ENCODE peak calls at places on chromosomes 12 and 14, in seven cellular contexts. One of them, this sample, is unnamed.

GRCh38 chr12:57093412-57094193 is 4.7 kb downstream of the NAB2 start:
- DNase-seq in stimulated activated CD4-positive, alpha-beta T cell treated with anti-CD3 and anti-CD28 coated beads, Interleukin-4, amount 100 ng/mL, for 48 hours: peak; percentile 64
- DNase-seq in GM19239: no peak
- DNase-seq in NCI-H510A treated with DMSO at 0.1 percent for 48 hours: no peak
- DNase-seq in NCI-H1092: no peak
- DNase-seq in aorta: peak; percentile 95
- DNase-seq in tibial nerve: peak; percentile 72
- DNase-seq in this sample: peak; percentile 41

GRCh38 chr14:39366460-39367386 is 65.5 kb downstream of the FBXO33 start:
- DNase-seq in stimulated activated CD4-positive, alpha-beta T cell treated with anti-CD3 and anti-CD28 coated beads, Interleukin-4, amount 100 ng/mL, for 48 hours: no peak
- DNase-seq in GM19239: no peak
- DNase-seq in NCI-H510A treated with DMSO at 0.1 percent for 48 hours: no peak
- DNase-seq in NCI-H1092: no peak
- DNase-seq in aorta: no peak
- DNase-seq in tibial nerve: no peak
- DNase-seq in this sample: no peak

GRCh38 chr14:37826869-37827268 is 231.4 kb downstream of the TTC6 start:
- DNase-seq in stimulated activated CD4-positive, alpha-beta T cell treated with anti-CD3 and anti-CD28 coated beads, Interleukin-4, amount 100 ng/mL, for 48 hours: no peak
- DNase-seq in GM19239: no peak
- DNase-seq in NCI-H510A treated with DMSO at 0.1 percent for 48 hours: no peak
- DNase-seq in NCI-H1092: no peak
- DNase-seq in aorta: no peak
- DNase-seq in tibial nerve: no peak
- DNase-seq in this sample: no peak

GRCh38 chr14:28901631-28902030 is 135.0 kb downstream of the FOXG1 start:
- DNase-seq in stimulated activated CD4-positive, alpha-beta T cell treated with anti-CD3 and anti-CD28 coated beads, Interleukin-4, amount 100 ng/mL, for 48 hours: no peak
- DNase-seq in GM19239: no peak
- DNase-seq in NCI-H510A treated with DMSO at 0.1 percent for 48 hours: no peak
- DNase-seq in NCI-H1092: no peak
- DNase-seq in aorta: no peak
- DNase-seq in tibial nerve: no peak
- DNase-seq in this sample: no peak

GRCh38 chr14:105858676-105859025 is 332.3 kb downstream of the TMEM121 start:
- DNase-seq in stimulated activated CD4-positive, alpha-beta T cell treated with anti-CD3 and anti-CD28 coated beads, Interleukin-4, amount 100 ng/mL, for 48 hours: no peak
- DNase-seq in GM19239: no peak
- DNase-seq in NCI-H510A treated with DMSO at 0.1 percent for 48 hours: no peak
- DNase-seq in NCI-H1092: no peak
- DNase-seq in aorta: peak; percentile 45
- DNase-seq in tibial nerve: no peak
- DNase-seq in this sample: no peak

GRCh38 chr12:19572920-19573558 is 133.7 kb downstream of the AEBP2 start:
- DNase-seq in stimulated activated CD4-positive, alpha-beta T cell treated with anti-CD3 and anti-CD28 coated beads, Interleukin-4, amount 100 ng/mL, for 48 hours: peak; percentile 10
- DNase-seq in GM19239: no peak
- DNase-seq in NCI-H510A treated with DMSO at 0.1 percent for 48 hours: peak; percentile 7
- DNase-seq in NCI-H1092: peak; percentile 62
- DNase-seq in aorta: no peak
- DNase-seq in tibial nerve: no peak
- DNase-seq in this sample: no peak

GRCh38 chr14:33362934-33363333 is 424.3 kb downstream of the NPAS3 start:
- DNase-seq in stimulated activated CD4-positive, alpha-beta T cell treated with anti-CD3 and anti-CD28 coated beads, Interleukin-4, amount 100 ng/mL, for 48 hours: no peak
- DNase-seq in GM19239: no peak
- DNase-seq in NCI-H510A treated with DMSO at 0.1 percent for 48 hours: no peak
- DNase-seq in NCI-H1092: no peak
- DNase-seq in aorta: no peak
- DNase-seq in tibial nerve: no peak
- DNase-seq in this sample: no peak

GRCh38 chr14:58808828-58809227 is 171.1 kb downstream of the DACT1 start:
- DNase-seq in stimulated activated CD4-positive, alpha-beta T cell treated with anti-CD3 and anti-CD28 coated beads, Interleukin-4, amount 100 ng/mL, for 48 hours: no peak
- DNase-seq in GM19239: no peak
- DNase-seq in NCI-H510A treated with DMSO at 0.1 percent for 48 hours: peak; percentile 66
- DNase-seq in NCI-H1092: peak; percentile 20
- DNase-seq in aorta: no peak
- DNase-seq in tibial nerve: peak; percentile 44
- DNase-seq in this sample: peak; percentile 61

GRCh38 chr14:31510222-31510621 is 22.4 kb upstream of the GPR33 start:
- DNase-seq in stimulated activated CD4-positive, alpha-beta T cell treated with anti-CD3 and anti-CD28 coated beads, Interleukin-4, amount 100 ng/mL, for 48 hours: no peak
- DNase-seq in GM19239: no peak
- DNase-seq in NCI-H510A treated with DMSO at 0.1 percent for 48 hours: peak; percentile 49
- DNase-seq in NCI-H1092: no peak
- DNase-seq in aorta: no peak
- DNase-seq in tibial nerve: no peak
- DNase-seq in this sample: peak; percentile 3

GRCh38 chr12:52247622-52248540 is 14.8 kb downstream of the KRT7 start:
- DNase-seq in stimulated activated CD4-positive, alpha-beta T cell treated with anti-CD3 and anti-CD28 coated beads, Interleukin-4, amount 100 ng/mL, for 48 hours: no peak
- DNase-seq in GM19239: no peak
- DNase-seq in NCI-H510A treated with DMSO at 0.1 percent for 48 hours: no peak
- DNase-seq in NCI-H1092: no peak
- DNase-seq in aorta: no peak
- DNase-seq in tibial nerve: no peak
- DNase-seq in this sample: no peak

GRCh38 chr12:112349440-112349839 is 32.8 kb downstream of the HECTD4 start:
- DNase-seq in stimulated activated CD4-positive, alpha-beta T cell treated with anti-CD3 and anti-CD28 coated beads, Interleukin-4, amount 100 ng/mL, for 48 hours: no peak
- DNase-seq in GM19239: no peak
- DNase-seq in NCI-H510A treated with DMSO at 0.1 percent for 48 hours: no peak
- DNase-seq in NCI-H1092: peak; percentile 43
- DNase-seq in aorta: no peak
- DNase-seq in tibial nerve: no peak
- DNase-seq in this sample: no peak

GRCh38 chr12:112183591-112184021 is 58.2 kb downstream of the TRAFD1 start:
- DNase-seq in stimulated activated CD4-positive, alpha-beta T cell treated with anti-CD3 and anti-CD28 coated beads, Interleukin-4, amount 100 ng/mL, for 48 hours: no peak
- DNase-seq in GM19239: no peak
- DNase-seq in NCI-H510A treated with DMSO at 0.1 percent for 48 hours: no peak
- DNase-seq in NCI-H1092: no peak
- DNase-seq in aorta: peak; percentile 48
- DNase-seq in tibial nerve: no peak
- DNase-seq in this sample: no peak

GRCh38 chr12:51917041-51917590 is 9.8 kb downstream of the ACVRL1 start:
- DNase-seq in stimulated activated CD4-positive, alpha-beta T cell treated with anti-CD3 and anti-CD28 coated beads, Interleukin-4, amount 100 ng/mL, for 48 hours: no peak
- DNase-seq in GM19239: no peak
- DNase-seq in NCI-H510A treated with DMSO at 0.1 percent for 48 hours: no peak
- DNase-seq in NCI-H1092: no peak
- DNase-seq in aorta: peak; percentile 66
- DNase-seq in tibial nerve: no peak
- DNase-seq in this sample: no peak

GRCh38 chr12:60255044-60255443 is 659.2 kb downstream of the SLC16A7 start:
- DNase-seq in stimulated activated CD4-positive, alpha-beta T cell treated with anti-CD3 and anti-CD28 coated beads, Interleukin-4, amount 100 ng/mL, for 48 hours: no peak
- DNase-seq in GM19239: no peak
- DNase-seq in NCI-H510A treated with DMSO at 0.1 percent for 48 hours: no peak
- DNase-seq in NCI-H1092: no peak
- DNase-seq in aorta: no peak
- DNase-seq in tibial nerve: no peak
- DNase-seq in this sample: no peak

GRCh38 chr12:119802472-119802871 is 74.6 kb downstream of the CIT start:
- DNase-seq in stimulated activated CD4-positive, alpha-beta T cell treated with anti-CD3 and anti-CD28 coated beads, Interleukin-4, amount 100 ng/mL, for 48 hours: no peak
- DNase-seq in GM19239: no peak
- DNase-seq in NCI-H510A treated with DMSO at 0.1 percent for 48 hours: no peak
- DNase-seq in NCI-H1092: no peak
- DNase-seq in aorta: peak; percentile 81
- DNase-seq in tibial nerve: peak; percentile 41
- DNase-seq in this sample: no peak

GRCh38 chr12:13258212-13258611 is 61.7 kb downstream of the EMP1 start:
- DNase-seq in stimulated activated CD4-positive, alpha-beta T cell treated with anti-CD3 and anti-CD28 coated beads, Interleukin-4, amount 100 ng/mL, for 48 hours: no peak
- DNase-seq in GM19239: no peak
- DNase-seq in NCI-H510A treated with DMSO at 0.1 percent for 48 hours: no peak
- DNase-seq in NCI-H1092: no peak
- DNase-seq in aorta: no peak
- DNase-seq in tibial nerve: no peak
- DNase-seq in this sample: no peak

GRCh38 chr12:28622416-28622815 is 432.2 kb downstream of the CCDC91 start:
- DNase-seq in stimulated activated CD4-positive, alpha-beta T cell treated with anti-CD3 and anti-CD28 coated beads, Interleukin-4, amount 100 ng/mL, for 48 hours: no peak
- DNase-seq in GM19239: no peak
- DNase-seq in NCI-H510A treated with DMSO at 0.1 percent for 48 hours: no peak
- DNase-seq in NCI-H1092: no peak
- DNase-seq in aorta: no peak
- DNase-seq in tibial nerve: no peak
- DNase-seq in this sample: no peak

GRCh38 chr14:61661471-61661988 is 33.8 kb upstream of the HIF1A start:
- DNase-seq in stimulated activated CD4-positive, alpha-beta T cell treated with anti-CD3 and anti-CD28 coated beads, Interleukin-4, amount 100 ng/mL, for 48 hours: no peak
- DNase-seq in GM19239: no peak
- DNase-seq in NCI-H510A treated with DMSO at 0.1 percent for 48 hours: no peak
- DNase-seq in NCI-H1092: no peak
- DNase-seq in aorta: no peak
- DNase-seq in tibial nerve: no peak
- DNase-seq in this sample: no peak

GRCh38 chr12:87385322-87385721 is 643.9 kb downstream of the C12orf50 start:
- DNase-seq in stimulated activated CD4-positive, alpha-beta T cell treated with anti-CD3 and anti-CD28 coated beads, Interleukin-4, amount 100 ng/mL, for 48 hours: no peak
- DNase-seq in GM19239: no peak
- DNase-seq in NCI-H510A treated with DMSO at 0.1 percent for 48 hours: no peak
- DNase-seq in NCI-H1092: no peak
- DNase-seq in aorta: no peak
- DNase-seq in tibial nerve: no peak
- DNase-seq in this sample: no peak

GRCh38 chr14:103696466-103697071 is 18.7 kb downstream of the XRCC3 start:
- DNase-seq in stimulated activated CD4-positive, alpha-beta T cell treated with anti-CD3 and anti-CD28 coated beads, Interleukin-4, amount 100 ng/mL, for 48 hours: no peak
- DNase-seq in GM19239: no peak
- DNase-seq in NCI-H510A treated with DMSO at 0.1 percent for 48 hours: peak; percentile 70
- DNase-seq in NCI-H1092: peak; percentile 15
- DNase-seq in aorta: peak; percentile 80
- DNase-seq in tibial nerve: no peak
- DNase-seq in this sample: no peak

GRCh38 chr12:62816624-62817023 is 118.3 kb downstream of the PPM1H start:
- DNase-seq in stimulated activated CD4-positive, alpha-beta T cell treated with anti-CD3 and anti-CD28 coated beads, Interleukin-4, amount 100 ng/mL, for 48 hours: no peak
- DNase-seq in GM19239: no peak
- DNase-seq in NCI-H510A treated with DMSO at 0.1 percent for 48 hours: no peak
- DNase-seq in NCI-H1092: no peak
- DNase-seq in aorta: no peak
- DNase-seq in tibial nerve: no peak
- DNase-seq in this sample: no peak

GRCh38 chr12:66055837-66056319 is 74.7 kb downstream of the LLPH start:
- DNase-seq in stimulated activated CD4-positive, alpha-beta T cell treated with anti-CD3 and anti-CD28 coated beads, Interleukin-4, amount 100 ng/mL, for 48 hours: no peak
- DNase-seq in GM19239: no peak
- DNase-seq in NCI-H510A treated with DMSO at 0.1 percent for 48 hours: no peak
- DNase-seq in NCI-H1092: no peak
- DNase-seq in aorta: no peak
- DNase-seq in tibial nerve: no peak
- DNase-seq in this sample: no peak

GRCh38 chr12:58452546-58452945 is 467.8 kb downstream of the LRIG3 start:
- DNase-seq in stimulated activated CD4-positive, alpha-beta T cell treated with anti-CD3 and anti-CD28 coated beads, Interleukin-4, amount 100 ng/mL, for 48 hours: no peak
- DNase-seq in GM19239: no peak
- DNase-seq in NCI-H510A treated with DMSO at 0.1 percent for 48 hours: no peak
- DNase-seq in NCI-H1092: no peak
- DNase-seq in aorta: no peak
- DNase-seq in tibial nerve: no peak
- DNase-seq in this sample: no peak

GRCh38 chr14:89040080-89040437 is 215.6 kb downstream of the TTC8 start:
- DNase-seq in stimulated activated CD4-positive, alpha-beta T cell treated with anti-CD3 and anti-CD28 coated beads, Interleukin-4, amount 100 ng/mL, for 48 hours: no peak
- DNase-seq in GM19239: no peak
- DNase-seq in NCI-H510A treated with DMSO at 0.1 percent for 48 hours: no peak
- DNase-seq in NCI-H1092: no peak
- DNase-seq in aorta: no peak
- DNase-seq in tibial nerve: no peak
- DNase-seq in this sample: no peak

GRCh38 chr14:97177016-97177415 is 379.8 kb downstream of the VRK1 start:
- DNase-seq in stimulated activated CD4-positive, alpha-beta T cell treated with anti-CD3 and anti-CD28 coated beads, Interleukin-4, amount 100 ng/mL, for 48 hours: no peak
- DNase-seq in GM19239: no peak
- DNase-seq in NCI-H510A treated with DMSO at 0.1 percent for 48 hours: peak; percentile 32
- DNase-seq in NCI-H1092: peak; percentile 18
- DNase-seq in aorta: no peak
- DNase-seq in tibial nerve: no peak
- DNase-seq in this sample: peak; percentile 5

GRCh38 chr12:114638790-114639435 is 45.1 kb downstream of the TBX3 start:
- DNase-seq in stimulated activated CD4-positive, alpha-beta T cell treated with anti-CD3 and anti-CD28 coated beads, Interleukin-4, amount 100 ng/mL, for 48 hours: no peak
- DNase-seq in GM19239: no peak
- DNase-seq in NCI-H510A treated with DMSO at 0.1 percent for 48 hours: no peak
- DNase-seq in NCI-H1092: no peak
- DNase-seq in aorta: no peak
- DNase-seq in tibial nerve: no peak
- DNase-seq in this sample: no peak

GRCh38 chr12:5784626-5785130 is 160.4 kb downstream of the ANO2 start:
- DNase-seq in stimulated activated CD4-positive, alpha-beta T cell treated with anti-CD3 and anti-CD28 coated beads, Interleukin-4, amount 100 ng/mL, for 48 hours: no peak
- DNase-seq in GM19239: no peak
- DNase-seq in NCI-H510A treated with DMSO at 0.1 percent for 48 hours: no peak
- DNase-seq in NCI-H1092: no peak
- DNase-seq in aorta: no peak
- DNase-seq in tibial nerve: no peak
- DNase-seq in this sample: no peak

GRCh38 chr14:34693228-34693939 is 21.0 kb downstream of the CFL2 start:
- DNase-seq in stimulated activated CD4-positive, alpha-beta T cell treated with anti-CD3 and anti-CD28 coated beads, Interleukin-4, amount 100 ng/mL, for 48 hours: no peak
- DNase-seq in GM19239: no peak
- DNase-seq in NCI-H510A treated with DMSO at 0.1 percent for 48 hours: no peak
- DNase-seq in NCI-H1092: no peak
- DNase-seq in aorta: peak; percentile 77
- DNase-seq in tibial nerve: no peak
- DNase-seq in this sample: no peak

GRCh38 chr14:94646066-94646465 is 33.9 kb downstream of the SERPINA3 start:
- DNase-seq in stimulated activated CD4-positive, alpha-beta T cell treated with anti-CD3 and anti-CD28 coated beads, Interleukin-4, amount 100 ng/mL, for 48 hours: no peak
- DNase-seq in GM19239: no peak
- DNase-seq in NCI-H510A treated with DMSO at 0.1 percent for 48 hours: no peak
- DNase-seq in NCI-H1092: no peak
- DNase-seq in aorta: no peak
- DNase-seq in tibial nerve: no peak
- DNase-seq in this sample: no peak

GRCh38 chr14:77989441-77989891 is 180.7 kb upstream of the NRXN3 start:
- DNase-seq in stimulated activated CD4-positive, alpha-beta T cell treated with anti-CD3 and anti-CD28 coated beads, Interleukin-4, amount 100 ng/mL, for 48 hours: no peak
- DNase-seq in GM19239: no peak
- DNase-seq in NCI-H510A treated with DMSO at 0.1 percent for 48 hours: no peak
- DNase-seq in NCI-H1092: no peak
- DNase-seq in aorta: no peak
- DNase-seq in tibial nerve: no peak
- DNase-seq in this sample: no peak

GRCh38 chr12:47905313-47905730 is 528 bp upstream of the VDR start:
- DNase-seq in stimulated activated CD4-positive, alpha-beta T cell treated with anti-CD3 and anti-CD28 coated beads, Interleukin-4, amount 100 ng/mL, for 48 hours: no peak
- DNase-seq in GM19239: no peak
- DNase-seq in NCI-H510A treated with DMSO at 0.1 percent for 48 hours: peak; percentile 61
- DNase-seq in NCI-H1092: peak; percentile 57
- DNase-seq in aorta: peak; percentile 83
- DNase-seq in tibial nerve: no peak
- DNase-seq in this sample: no peak

GRCh38 chr12:88650715-88651114 is 70.4 kb upstream of the KITLG start:
- DNase-seq in stimulated activated CD4-positive, alpha-beta T cell treated with anti-CD3 and anti-CD28 coated beads, Interleukin-4, amount 100 ng/mL, for 48 hours: no peak
- DNase-seq in GM19239: no peak
- DNase-seq in NCI-H510A treated with DMSO at 0.1 percent for 48 hours: no peak
- DNase-seq in NCI-H1092: no peak
- DNase-seq in aorta: no peak
- DNase-seq in tibial nerve: no peak
- DNase-seq in this sample: no peak

GRCh38 chr12:82874935-82875334 is 188.2 kb downstream of the TMTC2 start:
- DNase-seq in stimulated activated CD4-positive, alpha-beta T cell treated with anti-CD3 and anti-CD28 coated beads, Interleukin-4, amount 100 ng/mL, for 48 hours: no peak
- DNase-seq in GM19239: no peak
- DNase-seq in NCI-H510A treated with DMSO at 0.1 percent for 48 hours: no peak
- DNase-seq in NCI-H1092: no peak
- DNase-seq in aorta: no peak
- DNase-seq in tibial nerve: no peak
- DNase-seq in this sample: no peak

GRCh38 chr12:103680591-103681065 is 93.6 kb downstream of the STAB2 start:
- DNase-seq in stimulated activated CD4-positive, alpha-beta T cell treated with anti-CD3 and anti-CD28 coated beads, Interleukin-4, amount 100 ng/mL, for 48 hours: no peak
- DNase-seq in GM19239: no peak
- DNase-seq in NCI-H510A treated with DMSO at 0.1 percent for 48 hours: peak; percentile 72
- DNase-seq in NCI-H1092: peak; percentile 40
- DNase-seq in aorta: no peak
- DNase-seq in tibial nerve: no peak
- DNase-seq in this sample: no peak

GRCh38 chr14:103348154-103348553 is 14.1 kb downstream of the EIF5 start:
- DNase-seq in stimulated activated CD4-positive, alpha-beta T cell treated with anti-CD3 and anti-CD28 coated beads, Interleukin-4, amount 100 ng/mL, for 48 hours: no peak
- DNase-seq in GM19239: no peak
- DNase-seq in NCI-H510A treated with DMSO at 0.1 percent for 48 hours: no peak
- DNase-seq in NCI-H1092: no peak
- DNase-seq in aorta: no peak
- DNase-seq in tibial nerve: no peak
- DNase-seq in this sample: no peak

GRCh38 chr12:109377139-109377685 is 29.5 kb downstream of the MYO1H start:
- DNase-seq in stimulated activated CD4-positive, alpha-beta T cell treated with anti-CD3 and anti-CD28 coated beads, Interleukin-4, amount 100 ng/mL, for 48 hours: no peak
- DNase-seq in GM19239: no peak
- DNase-seq in NCI-H510A treated with DMSO at 0.1 percent for 48 hours: no peak
- DNase-seq in NCI-H1092: no peak
- DNase-seq in aorta: no peak
- DNase-seq in tibial nerve: no peak
- DNase-seq in this sample: no peak

GRCh38 chr12:109291531-109292341 is 17.3 kb downstream of the FOXN4 start:
- DNase-seq in stimulated activated CD4-positive, alpha-beta T cell treated with anti-CD3 and anti-CD28 coated beads, Interleukin-4, amount 100 ng/mL, for 48 hours: no peak
- DNase-seq in GM19239: no peak
- DNase-seq in NCI-H510A treated with DMSO at 0.1 percent for 48 hours: peak; percentile 96
- DNase-seq in NCI-H1092: peak; percentile 93
- DNase-seq in aorta: peak; percentile 85
- DNase-seq in tibial nerve: no peak
- DNase-seq in this sample: no peak

This sample was measured in SJSA1.